ENCODE peak calls at places on chromosomes 13 and 19, in five cellular contexts. Q is NCI-H1105 treated with DMSO at 0.1 percent for 48 hours; N is activated T-cell treated with anti-CD3 and anti-CD28 coated beads, Interleukin-2, amount 50 U/mL, for 4 hours; B is effector memory CD4-positive, alpha-beta T cell; J is T-cell. A is an unnamed sample.

GRCh38 chr19:4568884-4569283 is 9.4 kb upstream of the SEMA6B start:
- DNase-seq in Q (no peak), B (no peak), J (no peak), N (no peak), A (no peak)

GRCh38 chr13:77056382-77056781 is 29.4 kb upstream of the FBXL3 start:
- DNase-seq in N (no peak), J (no peak), Q (no peak), B (no peak), A (no peak)

GRCh38 chr19:55694656-55695491 is 19.8 kb downstream of the EPN1 start:
- DNase-seq in Q (no peak), N (no peak), J (no peak), B (no peak), A (no peak)

GRCh38 chr19:54339646-54340358 is 840 bp upstream of the LILRA4 start:
- DNase-seq in N (no peak), J (peak), B (no peak), Q (no peak), A (no peak)

GRCh38 chr19:1069009-1069779 is 2.2 kb downstream of the ARHGAP45 start:
- DNase-seq in Q (no peak), B (peak), J (peak), N (peak), A (no peak)

GRCh38 chr13:22082437-22083100 is 411.7 kb downstream of the FGF9 start:
- DNase-seq in N (no peak), J (no peak), Q (no peak), B (no peak), A (no peak)

GRCh38 chr19:43625918-43626579 is 6.6 kb upstream of the ZNF428 start:
- DNase-seq in Q (no peak), B (no peak), N (no peak), J (no peak), A (no peak)

GRCh38 chr13:52848455-52849190 is at the start of gene PCDH8:
- DNase-seq in J (no peak), B (no peak), N (no peak), Q (peak), A (no peak)

GRCh38 chr13:39417131-39417530 is 185.9 kb downstream of the LHFPL6 start:
- DNase-seq in J (no peak), B (no peak), N (no peak), Q (no peak), A (no peak)

GRCh38 chr19:38551450-38551813 is 66.3 kb downstream of the MAP4K1 start:
- DNase-seq in B (no peak), J (no peak), Q (no peak), N (peak), A (no peak)

GRCh38 chr13:33611016-33611805 is 206.7 kb upstream of the RFC3 start:
- DNase-seq in B (no peak), J (no peak), N (no peak), Q (no peak), A (peak)

GRCh38 chr19:5621945-5622464 is 571 bp downstream of the SAFB2 start:
- DNase-seq in B (no peak), Q (no peak), N (peak), J (peak), A (no peak)

GRCh38 chr13:110166598-110166997 is 140.4 kb downstream of the COL4A1 start:
- DNase-seq in N (no peak), J (no peak), B (no peak), Q (no peak), A (no peak)

GRCh38 chr19:13153627-13154240 is 3.5 kb downstream of the IER2 start:
- DNase-seq in J (peak), N (peak), Q (peak), B (no peak), A (no peak)

GRCh38 chr13:39876258-39876657 is 220.8 kb downstream of the COG6 start:
- DNase-seq in Q (no peak), J (no peak), B (no peak), N (no peak), A (no peak)

A was measured in SK-N-MC.